ENCODE peak calls at places on chromosome 2, in nine cellular contexts. A is SHP77; L is HuH-7.5; D is B cell; U is NCI-H1092 treated with DMSO at 0.1 percent for 48 hours; Y is CD4-positive, CD25-positive, alpha-beta regulatory T cell; S is GM19239; B is epithelial cell of esophagus; X is PC-3. W is an unnamed sample.

GRCh38 chr2:136966485-136966884 is 201.1 kb downstream of the THSD7B start:
- DNase-seq in A (no peak), L (no peak), D (no peak), U (no peak), Y (no peak), S (no peak), B (no peak), X (no peak), W (no peak)

GRCh38 chr2:119736021-119736420 is 23.7 kb upstream of the PTPN4 start:
- DNase-seq in A (no peak), L (no peak), D (no peak), U (no peak), Y (no peak), S (no peak), B (no peak), X (no peak), W (no peak)

GRCh38 chr2:173370198-173370597 is 15.5 kb downstream of the CDCA7 start:
- DNase-seq in A (no peak), L (no peak), D (no peak), U (no peak), Y (peak; percentile 48), S (no peak), B (no peak), X (no peak), W (no peak)

GRCh38 chr2:152363933-152364332 is 29.0 kb downstream of the FMNL2 start:
- DNase-seq in A (no peak), L (no peak), D (no peak), U (no peak), Y (no peak), S (no peak), B (no peak), X (no peak), W (no peak)

GRCh38 chr2:18456026-18456425 is 104.4 kb downstream of the RDH14 start:
- DNase-seq in A (no peak), L (no peak), D (no peak), U (no peak), Y (no peak), S (no peak), B (no peak), X (no peak), W (no peak)

GRCh38 chr2:219628235-219628985 is 980 bp downstream of the SLC4A3 start:
- DNase-seq in A (no peak), L (no peak), D (no peak), U (no peak), Y (no peak), S (no peak), B (no peak), X (no peak), W (no peak)

GRCh38 chr2:150400849-150401248 is 86.6 kb downstream of the RND3 start:
- DNase-seq in A (no peak), L (no peak), D (no peak), U (no peak), Y (no peak), S (no peak), B (no peak), X (no peak), W (no peak)

GRCh38 chr2:46365913-46366674 is 68.9 kb downstream of the EPAS1 start:
- DNase-seq in A (no peak), L (no peak), D (no peak), U (no peak), Y (no peak), S (no peak), B (no peak), X (peak; percentile 27), W (no peak)

GRCh38 chr2:195580156-195580555 is 76.9 kb upstream of the SLC39A10 start:
- DNase-seq in A (no peak), L (no peak), D (no peak), U (no peak), Y (peak; percentile 67), S (no peak), B (no peak), X (no peak), W (peak; percentile 28)

GRCh38 chr2:30655660-30656059 is 151.6 kb downstream of the CAPN13 start:
- DNase-seq in A (no peak), L (no peak), D (no peak), U (no peak), Y (no peak), S (no peak), B (no peak), X (no peak), W (no peak)

GRCh38 chr2:68237404-68237803 is 14.9 kb downstream of the PPP3R1 start:
- DNase-seq in A (no peak), L (no peak), D (no peak), U (no peak), Y (no peak), S (no peak), B (no peak), X (peak; percentile 14), W (no peak)

GRCh38 chr2:127961729-127962128 is 66.1 kb downstream of the SAP130 start:
- DNase-seq in A (no peak), L (no peak), D (no peak), U (no peak), Y (no peak), S (no peak), B (no peak), X (no peak), W (no peak)

GRCh38 chr2:7765236-7765635 is 848.0 kb downstream of the RNF144A start:
- DNase-seq in A (no peak), L (no peak), D (no peak), U (no peak), Y (no peak), S (no peak), B (peak; percentile 71), X (no peak), W (peak; percentile 80)

GRCh38 chr2:168054657-168055056 is 192.7 kb downstream of the STK39 start:
- DNase-seq in A (no peak), L (no peak), D (no peak), U (no peak), Y (no peak), S (no peak), B (no peak), X (no peak), W (no peak)

GRCh38 chr2:159807183-159808037 is 9.4 kb upstream of the CD302 start:
- DNase-seq in A (peak; percentile 4), L (peak; percentile 59), D (no peak), U (peak; percentile 15), Y (peak; percentile 35), S (no peak), B (peak; percentile 68), X (peak; percentile 76), W (peak; percentile 32)

GRCh38 chr2:15205562-15205961 is 355.6 kb downstream of the NBAS start:
- DNase-seq in A (no peak), L (no peak), D (no peak), U (no peak), Y (no peak), S (no peak), B (no peak), X (no peak), W (no peak)

GRCh38 chr2:160324161-160324768 is 124.2 kb upstream of the ITGB6 start:
- DNase-seq in A (no peak), L (no peak), D (peak; percentile 59), U (no peak), Y (peak; percentile 61), S (no peak), B (peak; percentile 60), X (peak; percentile 77), W (peak; percentile 32)

GRCh38 chr2:23235292-23235691 is 149.7 kb upstream of the KLHL29 start:
- DNase-seq in A (no peak), L (no peak), D (no peak), U (no peak), Y (no peak), S (no peak), B (no peak), X (peak; percentile 26), W (no peak)

GRCh38 chr2:84078466-84078865 is 380.6 kb downstream of the SUCLG1 start:
- DNase-seq in A (no peak), L (no peak), D (no peak), U (no peak), Y (peak; percentile 1), S (no peak), B (no peak), X (no peak), W (no peak)